ENCODE peak calls at places on chromosomes 3 and 15, in five cellular contexts. H, X, D, W and F are unnamed samples.

GRCh38 chr3:46490338-46491084 is 7.3 kb upstream of the RTP3 start:
- DNase-seq in H (no peak), X (no peak), D (no peak), W (peak; percentile 30), F (peak; percentile 66)

GRCh38 chr15:89888214-89888804 is 5.5 kb downstream of the AP3S2 start:
- DNase-seq in H (peak; percentile 56), X (no peak), D (peak; percentile 48), W (peak; percentile 84), F (peak; percentile 46)

GRCh38 chr3:122260206-122260605 is 64.8 kb upstream of the CSTA start:
- DNase-seq in H (no peak), X (no peak), D (no peak), W (no peak), F (no peak)

GRCh38 chr3:61876797-61877196 is 315.4 kb downstream of the PTPRG start:
- DNase-seq in H (no peak), X (no peak), D (no peak), W (peak; percentile 92), F (no peak)

GRCh38 chr3:35043040-35043439 is 596.3 kb upstream of the ARPP21 start:
- DNase-seq in H (no peak), X (no peak), D (no peak), W (no peak), F (no peak)

GRCh38 chr3:13786811-13787210 is 93.1 kb downstream of the WNT7A start:
- DNase-seq in H (no peak), X (no peak), D (no peak), W (no peak), F (no peak)

GRCh38 chr15:90104551-90104950 is 2.3 kb upstream of the IDH2 start:
- DNase-seq in H (no peak), X (no peak), D (no peak), W (no peak), F (no peak)

GRCh38 chr15:80041497-80042253 is 17.8 kb upstream of the ZFAND6 start:
- DNase-seq in H (no peak), X (no peak), D (no peak), W (no peak), F (no peak)

GRCh38 chr3:159458010-159458409 is 530.6 kb upstream of the IL12A start:
- DNase-seq in H (peak; percentile 58), X (no peak), D (no peak), W (peak; percentile 74), F (peak; percentile 70)

GRCh38 chr15:29651476-29652072 is 170.7 kb downstream of the TJP1 start:
- DNase-seq in H (no peak), X (no peak), D (no peak), W (no peak), F (no peak)

DNA sequence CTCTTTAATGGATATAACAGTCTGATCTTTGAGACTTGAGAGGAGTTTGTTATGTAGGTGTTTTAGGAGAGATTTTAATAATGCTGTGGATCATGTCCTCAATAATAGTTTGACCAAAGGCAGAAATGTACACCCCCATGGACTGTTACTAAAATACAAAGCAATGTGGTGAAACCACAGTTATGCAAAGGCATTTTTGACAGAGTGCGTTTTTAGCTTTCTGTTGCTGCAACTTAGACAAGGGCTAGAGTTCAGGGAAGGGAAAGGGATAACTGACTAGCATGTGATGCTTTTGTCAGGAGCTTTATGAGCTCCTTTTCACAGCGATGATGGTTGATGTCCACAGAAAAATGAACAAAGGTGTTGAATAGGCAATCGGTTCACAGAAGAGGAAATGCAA is 3.6 kb upstream of the STARD5 start:
- DNase-seq in H (no peak), X (no peak), D (no peak), W (peak; percentile 91), F (peak; percentile 72)
- H3K4me1 ChIP-seq in H (peaks cover 8% of the 10 kb centered on the region), X (peaks cover 2% of the 10 kb centered on the region), D (peaks cover 2% of the 10 kb centered on the region), W (peaks cover 34% of the 10 kb centered on the region), F (peaks cover 2% of the 10 kb centered on the region)

GRCh38 chr3:141739731-141740130 is 1.6 kb downstream of the RNF7 start:
- DNase-seq in H (no peak), X (no peak), D (no peak), W (no peak), F (no peak)
- H3K4me3 ChIP-seq in H (peak overlapping the region; percentile 96), X (peak overlapping the region; percentile 99), D (peak overlapping the region; percentile 91), W (peak overlapping the region; percentile 98), F (no peak overlapping the region)

DNA sequence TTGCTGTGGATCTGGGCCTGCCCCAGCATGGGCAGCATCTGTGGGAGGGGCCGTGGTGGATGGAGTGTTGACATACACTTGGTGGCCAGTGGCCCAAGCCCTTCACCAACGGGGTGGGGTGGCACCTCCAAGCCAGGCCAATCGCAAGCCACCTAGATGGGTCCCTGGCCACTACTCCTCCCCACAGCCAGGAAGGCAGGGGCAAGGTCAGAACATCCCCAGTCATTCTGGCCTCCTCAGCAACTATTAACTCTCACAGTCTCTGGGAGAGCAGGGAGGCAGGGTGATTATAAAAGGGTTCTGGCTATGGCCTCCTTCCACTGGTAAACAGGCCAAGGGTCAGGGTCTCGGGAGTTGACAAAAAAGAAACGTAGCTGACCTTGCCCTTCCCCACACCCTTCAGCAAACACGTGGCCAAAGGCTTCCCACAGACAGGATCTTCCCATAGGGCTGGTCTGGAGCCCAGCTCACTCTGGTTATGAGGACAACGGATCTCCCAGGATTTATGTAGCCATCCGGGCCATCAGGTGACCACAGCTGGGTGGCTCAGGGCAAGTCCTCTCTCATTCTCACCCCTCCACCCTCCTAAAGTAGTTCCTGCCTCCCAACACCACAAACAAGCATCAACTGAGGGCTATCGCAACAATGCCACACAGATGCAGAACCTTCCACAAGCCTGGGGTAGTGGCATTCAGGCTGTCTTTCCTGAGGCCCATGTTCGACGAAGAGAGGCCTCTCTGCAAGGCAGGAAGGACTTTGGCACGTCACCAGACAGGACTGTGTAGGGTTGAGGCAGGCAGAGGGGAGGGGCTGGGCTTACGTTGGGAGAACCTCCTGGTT is 18.9 kb downstream of the TLE3 start:
- DNase-seq in H (no peak), X (no peak), D (no peak), W (no peak), F (no peak)
- H3K9ac ChIP-seq in H (no peak overlapping the region), X (no peak overlapping the region), D (no peak overlapping the region), W (no peak overlapping the region), F (no peak overlapping the region)

GRCh38 chr3:149599236-149599635 is 58.6 kb downstream of the WWTR1 start:
- DNase-seq in H (peak; percentile 97), X (no peak), D (no peak), W (no peak), F (no peak)
- H3K4me1 ChIP-seq in H (peaks cover 85% of the 10 kb centered on the region), X (peaks cover 4% of the 10 kb centered on the region), D (peaks cover 25% of the 10 kb centered on the region), W (peaks cover 31% of the 10 kb centered on the region), F (peaks cover 2% of the 10 kb centered on the region)